ENCODE peak calls at places on chromosomes 13 and 19, in four cellular contexts. C, V, F and W are unnamed samples.

GRCh38 chr19:56314018-56314583 is 538 bp downstream of the ZSCAN5A start:
- DNase-seq in C (no peak), V (no peak), F (no peak), W (no peak)

GRCh38 chr19:1057185-1057857 is 9.6 kb upstream of the ARHGAP45 start:
- DNase-seq in C (no peak), V (peak), F (no peak), W (peak)

GRCh38 chr19:32870154-32870573 is 597 bp upstream of the SLC7A9 start:
- DNase-seq in C (no peak), V (no peak), F (no peak), W (no peak)

GRCh38 chr19:10736916-10737551 is 19.2 kb downstream of the DNM2 start:
- DNase-seq in C (no peak), V (no peak), F (no peak), W (no peak)

GRCh38 chr13:95564091-95564490 is 11.6 kb downstream of the CLDN10 start:
- DNase-seq in C (no peak), V (peak), F (no peak), W (peak)

GRCh38 chr19:19053508-19054314 is 10.1 kb upstream of the SLC25A42 start:
- DNase-seq in C (peak), V (peak), F (peak), W (peak)

GRCh38 chr13:51764184-51765141 is 39.5 kb downstream of the DHRS12 start:
- DNase-seq in C (no peak), V (peak), F (peak), W (peak)

GRCh38 chr19:45051929-45052579 is 13.2 kb downstream of the CLASRP start:
- DNase-seq in C (no peak), V (no peak), F (peak), W (no peak)

GRCh38 chr19:35080613-35081170 is 34.9 kb upstream of the FXYD3 start:
- DNase-seq in C (no peak), V (no peak), F (no peak), W (no peak)

GRCh38 chr13:50626031-50626643 is 217.4 kb downstream of the DLEU7 start:
- DNase-seq in C (no peak), V (peak), F (no peak), W (peak)

GRCh38 chr19:39592381-39592780 is 9.9 kb upstream of the LGALS13 start:
- DNase-seq in C (no peak), V (no peak), F (no peak), W (no peak)

GRCh38 chr13:101053694-101054093 is 362.6 kb downstream of the NALCN start:
- DNase-seq in C (no peak), V (no peak), F (no peak), W (no peak)

GRCh38 chr13:68160466-68160865 is 930.3 kb upstream of the PCDH9 start:
- DNase-seq in C (no peak), V (peak), F (no peak), W (no peak)

GRCh38 chr19:34549833-34550232 is 68.3 kb downstream of the WTIP start:
- DNase-seq in C (no peak), V (no peak), F (no peak), W (no peak)

GRCh38 chr19:32863841-32864240 is 5.7 kb downstream of the SLC7A9 start:
- DNase-seq in C (no peak), V (no peak), F (no peak), W (no peak)

GRCh38 chr13:30091035-30091434 is 216.3 kb downstream of the KATNAL1 start:
- DNase-seq in C (no peak), V (no peak), F (no peak), W (no peak)

GRCh38 chr19:42606660-42607351 is 12.1 kb upstream of the CEACAM8 start:
- DNase-seq in C (peak), V (peak), F (peak), W (peak)

GRCh38 chr13:43792456-43792855 is 5.7 kb upstream of the ENOX1 start:
- DNase-seq in C (no peak), V (peak), F (no peak), W (peak)

GRCh38 chr19:43662487-43662886 is 7.5 kb downstream of the PLAUR start:
- DNase-seq in C (peak), V (peak), F (no peak), W (no peak)

GRCh38 chr13:40440990-40441820 is 225.2 kb downstream of the FOXO1 start:
- DNase-seq in C (peak), V (peak), F (peak), W (peak)

GRCh38 chr13:114078501-114079451 is 53.6 kb downstream of the RASA3 start:
- DNase-seq in C (no peak), V (peak), F (peak), W (peak)

GRCh38 chr19:30083125-30083681 is 141.2 kb downstream of the URI1 start:
- DNase-seq in C (no peak), V (no peak), F (no peak), W (no peak)

GRCh38 chr13:59963827-59964226 is 199.9 kb downstream of the DIAPH3 start:
- DNase-seq in C (no peak), V (no peak), F (no peak), W (no peak)

GRCh38 chr13:39433705-39434104 is 169.3 kb downstream of the LHFPL6 start:
- DNase-seq in C (no peak), V (no peak), F (no peak), W (no peak)

GRCh38 chr19:17490411-17490810 is 20.1 kb downstream of the SLC27A1 start:
- DNase-seq in C (no peak), V (no peak), F (no peak), W (no peak)

GRCh38 chr13:110108348-110109139 is 198.4 kb downstream of the COL4A1 start:
- DNase-seq in C (peak), V (peak), F (peak), W (peak)

GRCh38 chr19:30228726-30229523 is 143.3 kb upstream of the ZNF536 start:
- DNase-seq in C (peak), V (peak), F (no peak), W (no peak)

GRCh38 chr13:96181886-96182285 is 92.0 kb downstream of the HS6ST3 start:
- DNase-seq in C (no peak), V (peak), F (no peak), W (no peak)

GRCh38 chr19:39590265-39590664 is 12.1 kb upstream of the LGALS13 start:
- DNase-seq in C (no peak), V (peak), F (no peak), W (peak)

GRCh38 chr19:41879670-41880328 is 2.7 kb downstream of the CD79A start:
- DNase-seq in C (no peak), V (no peak), F (no peak), W (no peak)

GRCh38 chr19:55340144-55340783 is 588 bp downstream of the KMT5C start:
- DNase-seq in C (peak), V (no peak), F (peak), W (no peak)

GRCh38 chr13:113928701-113929627 is 44.9 kb downstream of the C13orf46 start:
- DNase-seq in C (peak), V (peak), F (peak), W (peak)

GRCh38 chr19:38388310-38389100 is at the start of gene SPRED3:
- DNase-seq in C (peak), V (no peak), F (no peak), W (peak)

GRCh38 chr19:17246681-17247425 is 1.1 kb upstream of the NR2F6 start:
- DNase-seq in C (peak), V (peak), F (peak), W (peak)

GRCh38 chr13:47033216-47033615 is 136.4 kb upstream of the HTR2A start:
- DNase-seq in C (no peak), V (peak), F (no peak), W (peak)

GRCh38 chr19:42113641-42114348 is 18.5 kb downstream of the POU2F2 start:
- DNase-seq in C (no peak), V (peak), F (no peak), W (peak)

GRCh38 chr19:31113250-31113685 is 236.0 kb downstream of the TSHZ3 start:
- DNase-seq in C (no peak), V (no peak), F (no peak), W (peak)

DNA sequence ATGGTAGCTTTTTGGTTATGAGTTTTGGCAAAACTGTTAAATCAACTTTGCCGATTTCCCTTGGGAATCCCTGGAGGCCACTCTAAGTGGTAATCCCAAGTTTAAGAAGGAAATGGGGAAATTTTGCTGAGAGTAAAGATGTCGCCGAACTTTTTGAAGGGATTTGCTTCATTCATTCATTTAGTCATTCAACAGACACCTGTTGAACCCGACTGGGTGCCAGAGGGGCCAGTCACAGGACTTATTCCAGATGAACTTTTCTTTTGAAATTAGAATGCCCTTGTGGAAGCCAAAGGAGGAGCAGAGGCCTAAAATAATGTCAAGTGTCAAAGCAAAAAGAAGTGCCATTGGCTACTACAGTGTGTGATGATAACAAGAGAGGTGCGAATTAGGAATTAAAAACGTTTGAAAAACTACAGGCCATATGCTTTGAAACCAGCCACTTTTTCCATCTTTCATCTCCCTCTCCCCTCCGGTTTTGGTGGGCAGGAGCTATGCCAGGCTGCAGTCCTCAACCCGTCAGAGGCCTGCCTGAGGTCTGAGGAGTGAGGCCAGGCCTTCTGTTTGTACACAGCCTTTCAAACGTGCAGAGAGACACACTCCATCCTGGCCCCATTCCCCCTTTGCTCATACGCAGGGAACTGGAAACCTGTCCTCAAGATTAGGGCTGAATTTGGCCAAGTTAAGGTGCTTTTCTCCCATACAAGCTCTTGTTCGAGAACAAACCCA is 74.7 kb downstream of the ZIC5 start:
- DNase-seq in C (no peak), V (no peak), F (no peak), W (no peak)
- TF ChIP-seq CTCF in C (no peak), V (no peak), F (no peak), W (no peak)

DNA sequence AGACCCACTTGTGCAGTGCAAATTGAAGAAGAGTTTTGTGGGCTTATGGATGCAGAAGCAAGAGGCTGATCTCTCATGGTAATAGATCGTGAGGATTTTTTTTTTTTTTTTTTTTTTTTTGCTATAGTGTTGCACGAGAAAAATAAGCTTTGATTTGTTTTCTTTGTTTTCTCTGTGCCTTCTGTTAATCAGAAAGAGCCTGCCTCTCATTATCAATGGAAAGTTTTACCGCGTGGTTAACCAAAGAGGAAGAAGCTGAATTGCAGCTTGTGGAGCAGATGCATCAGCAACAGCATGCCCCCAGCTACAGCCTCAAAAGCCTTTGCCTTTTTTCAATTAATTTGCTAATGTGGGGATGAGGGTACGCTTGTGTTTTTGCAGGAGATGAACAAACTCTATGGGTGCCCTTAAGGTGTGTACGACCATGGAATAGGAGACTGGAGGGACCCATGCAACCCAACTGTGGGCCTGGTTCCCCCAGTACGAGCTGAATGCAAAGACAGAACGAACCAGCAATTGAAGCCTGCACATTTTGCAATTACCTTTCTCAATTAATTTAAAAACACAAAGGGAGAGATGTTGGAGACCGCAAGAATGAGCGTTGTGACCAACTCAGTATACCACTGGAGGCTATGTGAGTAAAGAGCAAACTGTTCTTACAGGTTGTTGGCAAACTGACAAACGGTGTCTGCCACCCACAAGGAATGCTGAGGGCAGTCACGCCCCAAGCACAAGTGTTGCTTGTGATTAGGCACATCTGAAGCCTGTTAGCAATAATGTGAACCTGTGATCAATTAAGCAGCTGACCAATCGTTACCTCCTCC is 58.6 kb upstream of the SPRY2 start:
- DNase-seq in C (no peak), V (peak), F (peak), W (no peak)
- H3K4me3 ChIP-seq in C (no peak), V (no peak), F (no peak), W (no peak)

GRCh38 chr13:41973247-41973741 is 12.4 kb upstream of the VWA8 start:
- DNase-seq in C (no peak), V (no peak), F (no peak), W (no peak)
- TF ChIP-seq CTCF in C (no peak), V (peak), F (no peak), W (no peak)

GRCh38 chr13:20415288-20415644 is 110.4 kb downstream of the CRYL1 start:
- DNase-seq in C (no peak), V (no peak), F (no peak), W (no peak)

GRCh38 chr13:20412761-20413355 is 112.8 kb downstream of the CRYL1 start:
- DNase-seq in C (no peak), V (no peak), F (no peak), W (no peak)

GRCh38 chr13:20416223-20416622 is 109.4 kb downstream of the CRYL1 start:
- DNase-seq in C (no peak), V (no peak), F (no peak), W (no peak)

GRCh38 chr13:20415694-20416107 is 110.0 kb downstream of the CRYL1 start:
- DNase-seq in C (no peak), V (no peak), F (no peak), W (no peak)

GRCh38 chr13:20414475-20415287 is 111.0 kb downstream of the CRYL1 start:
- DNase-seq in C (peak), V (no peak), F (peak), W (no peak)
- H3K4me3 ChIP-seq in C (no peak), V (no peak), F (no peak), W (no peak)

GRCh38 chr13:112760931-112761330 is 71.1 kb downstream of the ATP11A start:
- DNase-seq in C (no peak), V (no peak), F (no peak), W (no peak)

GRCh38 chr13:112757759-112758086 is 67.9 kb downstream of the ATP11A start:
- DNase-seq in C (no peak), V (peak), F (no peak), W (no peak)

GRCh38 chr13:112760440-112760839 is 70.6 kb downstream of the ATP11A start:
- DNase-seq in C (no peak), V (peak), F (no peak), W (peak)

GRCh38 chr13:112759834-112760233 is 70.0 kb downstream of the ATP11A start:
- DNase-seq in C (no peak), V (no peak), F (no peak), W (no peak)

DNA sequence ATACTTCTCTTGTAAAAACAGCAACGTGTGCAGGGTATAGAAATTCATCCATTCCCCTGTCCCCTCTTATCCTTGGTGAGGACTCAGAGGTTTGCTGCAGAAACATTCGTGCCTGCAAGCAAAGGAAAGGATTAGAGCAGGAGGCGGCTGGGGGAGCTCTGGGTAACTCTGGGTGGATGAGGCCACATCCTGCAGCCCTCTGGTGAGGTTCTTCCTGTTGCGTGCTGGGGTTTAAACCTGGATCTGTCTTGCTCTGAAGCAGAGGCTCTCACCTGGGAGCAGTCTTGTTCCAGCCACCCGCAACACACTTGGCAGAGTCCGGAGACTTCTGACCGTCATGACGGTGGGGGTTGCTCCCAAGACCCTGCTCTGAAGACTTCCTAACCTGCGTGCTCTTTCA is 69.2 kb downstream of the ATP11A start:
- DNase-seq in C (no peak), V (no peak), F (no peak), W (no peak)
- TF ChIP-seq CTCF in C (no peak), V (no peak), F (no peak), W (no peak)

DNA sequence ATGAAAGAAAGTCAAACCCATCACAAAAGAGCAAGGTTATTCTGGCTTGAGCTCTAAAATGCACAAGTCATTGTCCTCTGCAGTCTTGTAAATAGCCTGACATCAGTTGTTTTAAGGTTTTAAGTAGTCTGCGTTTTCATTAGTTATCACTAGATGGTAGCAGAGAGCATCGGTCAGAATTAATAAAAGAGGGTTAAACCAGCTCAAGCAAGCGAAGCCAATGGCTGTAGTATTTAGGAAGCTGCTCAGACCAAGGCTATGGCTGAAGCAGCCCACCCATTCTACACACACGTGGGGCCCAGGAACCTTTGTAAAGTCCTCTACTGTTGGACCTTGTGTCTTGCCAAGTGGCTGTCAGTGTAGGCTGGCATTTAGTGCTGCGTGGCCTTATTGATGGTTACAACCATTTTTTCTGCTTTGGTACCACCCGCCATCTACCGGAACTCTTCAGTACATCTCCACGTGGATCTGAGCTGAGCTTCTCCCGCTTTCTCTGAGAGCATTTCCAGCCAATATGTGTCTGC is 13.3 kb upstream of the ZNF57 start:
- DNase-seq in C (peak), V (peak), F (no peak), W (peak)
- H3K4me3 ChIP-seq in C (no peak), V (no peak), F (no peak), W (no peak)

DNA sequence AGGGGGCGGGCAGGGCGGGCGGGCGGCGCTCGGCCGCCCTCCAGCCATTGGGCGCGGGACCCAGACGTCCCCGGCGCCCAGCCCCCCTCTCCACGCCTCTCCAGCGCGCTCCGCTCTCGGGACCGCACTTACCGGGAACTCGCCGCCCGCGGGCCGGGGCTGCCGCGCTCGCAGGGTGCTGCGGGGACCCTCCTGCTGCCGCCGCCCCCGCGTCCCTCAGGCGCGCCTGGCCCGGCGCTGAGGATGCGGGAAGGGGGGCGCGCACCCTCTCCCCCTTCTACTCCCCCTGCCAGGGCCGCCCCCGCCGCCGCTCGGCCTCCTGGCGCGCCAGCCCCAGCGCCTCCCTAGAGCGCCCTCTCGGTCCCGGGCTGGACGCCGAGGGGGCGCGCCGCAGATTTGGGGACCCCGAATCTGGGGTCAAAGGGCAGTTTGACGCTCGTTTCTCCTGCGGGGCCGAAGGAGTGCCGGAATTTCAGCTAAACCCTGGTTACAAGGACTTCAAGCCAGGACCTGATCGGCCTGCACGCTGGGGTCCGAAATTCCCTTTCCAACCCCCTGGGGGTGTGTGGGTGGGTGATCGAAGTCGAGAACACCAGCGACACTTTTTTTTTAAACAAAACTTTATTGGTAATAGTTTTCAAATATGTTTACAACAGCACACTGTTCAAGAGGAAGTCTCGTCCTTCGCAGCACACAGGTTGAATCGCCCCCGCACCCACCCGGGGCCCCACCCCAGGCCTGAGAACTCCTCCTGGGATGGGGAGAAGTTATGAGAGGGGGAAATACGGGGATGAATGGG is 734 bp upstream of the SAMD1 start:
- DNase-seq in C (peak), V (peak), F (peak), W (peak)
- TF ChIP-seq CTCF in C (peak), V (peak), F (peak), W (peak)